ENCODE peak calls at places on chromosomes 3 and 15, in five cellular contexts. One of them, this sample, is unnamed.
A peak's percentile ranks its signal among the peaks of the same experiment; 100 is the strongest.

GRCh38 chr3:169497567-169498257 is 165.8 kb downstream of the MECOM start:
- DNase-seq in stomach: no peak
- DNase-seq in Peyer's patch: no peak
- DNase-seq in psoas muscle: no peak
- DNase-seq in dorsolateral prefrontal cortex: no peak
- DNase-seq in this sample: no peak

GRCh38 chr3:48997102-48997637 is 7.1 kb downstream of the P4HTM start:
- DNase-seq in stomach: no peak
- DNase-seq in Peyer's patch: no peak
- DNase-seq in psoas muscle: no peak
- DNase-seq in dorsolateral prefrontal cortex: no peak
- DNase-seq in this sample: peak; percentile 34

GRCh38 chr3:11558461-11558903 is 85.2 kb downstream of the VGLL4 start:
- DNase-seq in stomach: no peak
- DNase-seq in Peyer's patch: no peak
- DNase-seq in psoas muscle: no peak
- DNase-seq in dorsolateral prefrontal cortex: no peak
- DNase-seq in this sample: no peak

GRCh38 chr15:56243117-56243773 is 434 bp downstream of the RFX7 start:
- DNase-seq in stomach: peak; percentile 31
- DNase-seq in Peyer's patch: peak; percentile 57
- DNase-seq in psoas muscle: peak; percentile 50
- DNase-seq in dorsolateral prefrontal cortex: peak; percentile 44
- DNase-seq in this sample: peak; percentile 64

GRCh38 chr15:95284933-95285401 is 1045.5 kb upstream of the NR2F2 start:
- DNase-seq in stomach: no peak
- DNase-seq in Peyer's patch: no peak
- DNase-seq in psoas muscle: no peak
- DNase-seq in dorsolateral prefrontal cortex: no peak
- DNase-seq in this sample: no peak

GRCh38 chr3:171526869-171527268 is 66.7 kb upstream of the TNIK start:
- DNase-seq in stomach: no peak
- DNase-seq in Peyer's patch: no peak
- DNase-seq in psoas muscle: no peak
- DNase-seq in dorsolateral prefrontal cortex: no peak
- DNase-seq in this sample: no peak

GRCh38 chr15:32838820-32839219 is 121.0 kb downstream of the GREM1 start:
- DNase-seq in stomach: no peak
- DNase-seq in Peyer's patch: no peak
- DNase-seq in psoas muscle: peak; percentile 34
- DNase-seq in dorsolateral prefrontal cortex: no peak
- DNase-seq in this sample: peak; percentile 4

GRCh38 chr15:81942655-81943054 is 103.2 kb downstream of the MEX3B start:
- DNase-seq in stomach: no peak
- DNase-seq in Peyer's patch: no peak
- DNase-seq in psoas muscle: no peak
- DNase-seq in dorsolateral prefrontal cortex: no peak
- DNase-seq in this sample: no peak

GRCh38 chr15:50248994-50249586 is 16.4 kb downstream of the HDC start:
- DNase-seq in stomach: no peak
- DNase-seq in Peyer's patch: no peak
- DNase-seq in psoas muscle: no peak
- DNase-seq in dorsolateral prefrontal cortex: no peak
- DNase-seq in this sample: no peak

GRCh38 chr3:28726840-28727239 is 378.2 kb upstream of the AZI2 start:
- DNase-seq in stomach: peak; percentile 54
- DNase-seq in Peyer's patch: no peak
- DNase-seq in psoas muscle: peak; percentile 41
- DNase-seq in dorsolateral prefrontal cortex: no peak
- DNase-seq in this sample: peak; percentile 2

GRCh38 chr3:54771050-54771449 is 156.8 kb downstream of the LRTM1 start:
- DNase-seq in stomach: no peak
- DNase-seq in Peyer's patch: no peak
- DNase-seq in psoas muscle: no peak
- DNase-seq in dorsolateral prefrontal cortex: no peak
- DNase-seq in this sample: no peak

GRCh38 chr3:23304424-23304823 is 101.3 kb downstream of the UBE2E2 start:
- DNase-seq in stomach: no peak
- DNase-seq in Peyer's patch: no peak
- DNase-seq in psoas muscle: no peak
- DNase-seq in dorsolateral prefrontal cortex: no peak
- DNase-seq in this sample: no peak

GRCh38 chr3:179196098-179196497 is 47.9 kb downstream of the PIK3CA start:
- DNase-seq in stomach: no peak
- DNase-seq in Peyer's patch: no peak
- DNase-seq in psoas muscle: no peak
- DNase-seq in dorsolateral prefrontal cortex: no peak
- DNase-seq in this sample: no peak

GRCh38 chr15:51121118-51121517 is 26.4 kb upstream of the TNFAIP8L3 start:
- DNase-seq in stomach: no peak
- DNase-seq in Peyer's patch: no peak
- DNase-seq in psoas muscle: no peak
- DNase-seq in dorsolateral prefrontal cortex: no peak
- DNase-seq in this sample: no peak

GRCh38 chr3:125381314-125381713 is 6.2 kb upstream of the ZNF148 start:
- DNase-seq in stomach: no peak
- DNase-seq in Peyer's patch: no peak
- DNase-seq in psoas muscle: no peak
- DNase-seq in dorsolateral prefrontal cortex: no peak
- DNase-seq in this sample: no peak

GRCh38 chr3:27680517-27681246 is 41.4 kb downstream of the EOMES start:
- DNase-seq in stomach: no peak
- DNase-seq in Peyer's patch: no peak
- DNase-seq in psoas muscle: no peak
- DNase-seq in dorsolateral prefrontal cortex: no peak
- DNase-seq in this sample: no peak

GRCh38 chr3:32443471-32443870 is 51.8 kb downstream of the CMTM7 start:
- DNase-seq in stomach: no peak
- DNase-seq in Peyer's patch: no peak
- DNase-seq in psoas muscle: no peak
- DNase-seq in dorsolateral prefrontal cortex: no peak
- DNase-seq in this sample: no peak

GRCh38 chr3:8052599-8053185 is 448.9 kb upstream of the LMCD1 start:
- DNase-seq in stomach: no peak
- DNase-seq in Peyer's patch: no peak
- DNase-seq in psoas muscle: no peak
- DNase-seq in dorsolateral prefrontal cortex: peak; percentile 57
- DNase-seq in this sample: peak; percentile 3

GRCh38 chr15:29920515-29920914 is 98.2 kb upstream of the TJP1 start:
- DNase-seq in stomach: peak; percentile 60
- DNase-seq in Peyer's patch: peak; percentile 61
- DNase-seq in psoas muscle: no peak
- DNase-seq in dorsolateral prefrontal cortex: peak; percentile 61
- DNase-seq in this sample: no peak

GRCh38 chr3:46662771-46663551 is 30.5 kb downstream of the ALS2CL start:
- DNase-seq in stomach: peak; percentile 28
- DNase-seq in Peyer's patch: no peak
- DNase-seq in psoas muscle: peak; percentile 67
- DNase-seq in dorsolateral prefrontal cortex: peak; percentile 27
- DNase-seq in this sample: no peak

GRCh38 chr3:152841131-152841530 is 6.2 kb downstream of the P2RY1 start:
- DNase-seq in stomach: no peak
- DNase-seq in Peyer's patch: no peak
- DNase-seq in psoas muscle: no peak
- DNase-seq in dorsolateral prefrontal cortex: no peak
- DNase-seq in this sample: no peak

GRCh38 chr3:54965746-54966145 is 37.9 kb upstream of the LRTM1 start:
- DNase-seq in stomach: no peak
- DNase-seq in Peyer's patch: no peak
- DNase-seq in psoas muscle: no peak
- DNase-seq in dorsolateral prefrontal cortex: no peak
- DNase-seq in this sample: no peak

GRCh38 chr3:18758047-18758704 is 333.0 kb upstream of the SATB1 start:
- DNase-seq in stomach: no peak
- DNase-seq in Peyer's patch: no peak
- DNase-seq in psoas muscle: no peak
- DNase-seq in dorsolateral prefrontal cortex: no peak
- DNase-seq in this sample: no peak

GRCh38 chr15:96314508-96314907 is 16.0 kb upstream of the NR2F2 start:
- DNase-seq in stomach: no peak
- DNase-seq in Peyer's patch: no peak
- DNase-seq in psoas muscle: no peak
- DNase-seq in dorsolateral prefrontal cortex: no peak
- DNase-seq in this sample: no peak

GRCh38 chr3:117278424-117279190 is 569.0 kb downstream of the TUSC7 start:
- DNase-seq in stomach: peak; percentile 27
- DNase-seq in Peyer's patch: no peak
- DNase-seq in psoas muscle: no peak
- DNase-seq in dorsolateral prefrontal cortex: no peak
- DNase-seq in this sample: no peak

GRCh38 chr3:109806929-109807328 is 469.6 kb upstream of the DPPA4 start:
- DNase-seq in stomach: no peak
- DNase-seq in Peyer's patch: no peak
- DNase-seq in psoas muscle: no peak
- DNase-seq in dorsolateral prefrontal cortex: no peak
- DNase-seq in this sample: no peak

GRCh38 chr3:67357610-67358458 is 296.6 kb downstream of the SUCLG2 start:
- DNase-seq in stomach: no peak
- DNase-seq in Peyer's patch: no peak
- DNase-seq in psoas muscle: no peak
- DNase-seq in dorsolateral prefrontal cortex: no peak
- DNase-seq in this sample: no peak

GRCh38 chr15:56602253-56602652 is 131.1 kb downstream of the ZNF280D start:
- DNase-seq in stomach: no peak
- DNase-seq in Peyer's patch: no peak
- DNase-seq in psoas muscle: no peak
- DNase-seq in dorsolateral prefrontal cortex: no peak
- DNase-seq in this sample: no peak

GRCh38 chr15:89321521-89322410 is 12.9 kb downstream of the POLG start:
- DNase-seq in stomach: peak; percentile 40
- DNase-seq in Peyer's patch: peak; percentile 69
- DNase-seq in psoas muscle: no peak
- DNase-seq in dorsolateral prefrontal cortex: no peak
- DNase-seq in this sample: no peak
- H3K27ac ChIP-seq in stomach: no peak overlapping the region
- H3K27ac ChIP-seq in Peyer's patch: no peak overlapping the region
- H3K27ac ChIP-seq in psoas muscle: no peak overlapping the region
- H3K27ac ChIP-seq in dorsolateral prefrontal cortex: peak overlapping the region; percentile 35
- H3K27ac ChIP-seq in this sample: no peak overlapping the region

GRCh38 chr3:197796087-197796486 is 5.0 kb downstream of the LRCH3 start:
- DNase-seq in stomach: no peak
- DNase-seq in Peyer's patch: no peak
- DNase-seq in psoas muscle: no peak
- DNase-seq in dorsolateral prefrontal cortex: no peak
- DNase-seq in this sample: no peak

GRCh38 chr3:197794115-197794514 is 3.1 kb downstream of the LRCH3 start:
- DNase-seq in stomach: no peak
- DNase-seq in Peyer's patch: no peak
- DNase-seq in psoas muscle: no peak
- DNase-seq in dorsolateral prefrontal cortex: no peak
- DNase-seq in this sample: no peak

GRCh38 chr3:197792019-197792647 is 1.1 kb downstream of the LRCH3 start:
- DNase-seq in stomach: no peak
- DNase-seq in Peyer's patch: no peak
- DNase-seq in psoas muscle: no peak
- DNase-seq in dorsolateral prefrontal cortex: no peak
- DNase-seq in this sample: no peak

GRCh38 chr3:197793246-197793645 is 2.2 kb downstream of the LRCH3 start:
- DNase-seq in stomach: no peak
- DNase-seq in Peyer's patch: no peak
- DNase-seq in psoas muscle: no peak
- DNase-seq in dorsolateral prefrontal cortex: no peak
- DNase-seq in this sample: no peak

GRCh38 chr3:197795200-197795599 is 4.1 kb downstream of the LRCH3 start:
- DNase-seq in stomach: no peak
- DNase-seq in Peyer's patch: no peak
- DNase-seq in psoas muscle: peak; percentile 28
- DNase-seq in dorsolateral prefrontal cortex: no peak
- DNase-seq in this sample: no peak
- H3K27ac ChIP-seq in stomach: peak overlapping the region; percentile 23
- H3K27ac ChIP-seq in Peyer's patch: no peak overlapping the region
- H3K27ac ChIP-seq in psoas muscle: peak overlapping the region; percentile 26
- H3K27ac ChIP-seq in dorsolateral prefrontal cortex: no peak overlapping the region
- H3K27ac ChIP-seq in this sample: no peak overlapping the region

DNA sequence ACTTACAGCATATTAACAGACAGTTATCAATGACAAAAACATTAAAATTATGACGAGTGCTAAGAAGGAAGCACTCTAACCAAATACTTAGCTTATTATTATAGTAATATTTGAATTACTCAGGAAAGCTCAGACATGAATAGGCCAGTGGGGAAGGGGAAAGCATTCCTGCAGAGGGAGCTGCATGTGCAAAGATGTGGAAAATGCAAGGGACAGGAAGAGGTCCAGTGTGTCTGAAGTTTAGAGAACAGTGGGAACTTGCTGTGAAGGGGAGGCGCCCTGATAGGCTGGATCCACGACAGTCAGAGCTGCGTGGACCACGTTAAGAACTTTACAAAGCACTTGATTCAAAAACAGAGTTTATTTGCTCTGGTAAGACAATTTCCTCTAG is 1.2 kb upstream of the SPICE1 start:
- DNase-seq in stomach: no peak
- DNase-seq in Peyer's patch: no peak
- DNase-seq in psoas muscle: no peak
- DNase-seq in dorsolateral prefrontal cortex: no peak
- DNase-seq in this sample: no peak
- H3K27ac ChIP-seq in stomach: peak overlapping the region; percentile 97
- H3K27ac ChIP-seq in Peyer's patch: peak overlapping the region; percentile 17
- H3K27ac ChIP-seq in psoas muscle: no peak overlapping the region
- H3K27ac ChIP-seq in dorsolateral prefrontal cortex: no peak overlapping the region
- H3K27ac ChIP-seq in this sample: no peak overlapping the region

GRCh38 chr15:52290329-52290728 is 5.3 kb downstream of the MYO5C start:
- DNase-seq in stomach: no peak
- DNase-seq in Peyer's patch: no peak
- DNase-seq in psoas muscle: no peak
- DNase-seq in dorsolateral prefrontal cortex: no peak
- DNase-seq in this sample: no peak
- H3K27ac ChIP-seq in stomach: peak overlapping the region; percentile 86
- H3K27ac ChIP-seq in Peyer's patch: no peak overlapping the region
- H3K27ac ChIP-seq in psoas muscle: no peak overlapping the region
- H3K27ac ChIP-seq in dorsolateral prefrontal cortex: no peak overlapping the region
- H3K27ac ChIP-seq in this sample: no peak overlapping the region

GRCh38 chr3:132606085-132606484 is 9.0 kb downstream of the ACKR4 start:
- DNase-seq in stomach: no peak
- DNase-seq in Peyer's patch: no peak
- DNase-seq in psoas muscle: no peak
- DNase-seq in dorsolateral prefrontal cortex: no peak
- DNase-seq in this sample: no peak

GRCh38 chr3:132605374-132605792 is 8.3 kb downstream of the ACKR4 start:
- DNase-seq in stomach: no peak
- DNase-seq in Peyer's patch: no peak
- DNase-seq in psoas muscle: no peak
- DNase-seq in dorsolateral prefrontal cortex: no peak
- DNase-seq in this sample: no peak
- H3K27ac ChIP-seq in stomach: no peak overlapping the region
- H3K27ac ChIP-seq in Peyer's patch: no peak overlapping the region
- H3K27ac ChIP-seq in psoas muscle: no peak overlapping the region
- H3K27ac ChIP-seq in dorsolateral prefrontal cortex: no peak overlapping the region
- H3K27ac ChIP-seq in this sample: no peak overlapping the region

GRCh38 chr3:39528844-39529243 is 61.4 kb downstream of the MOBP start:
- DNase-seq in stomach: no peak
- DNase-seq in Peyer's patch: no peak
- DNase-seq in psoas muscle: no peak
- DNase-seq in dorsolateral prefrontal cortex: no peak
- DNase-seq in this sample: no peak
- H3K27ac ChIP-seq in stomach: no peak overlapping the region
- H3K27ac ChIP-seq in Peyer's patch: no peak overlapping the region
- H3K27ac ChIP-seq in psoas muscle: no peak overlapping the region
- H3K27ac ChIP-seq in dorsolateral prefrontal cortex: no peak overlapping the region
- H3K27ac ChIP-seq in this sample: no peak overlapping the region

GRCh38 chr3:184144505-184144904 is 9.3 kb downstream of the EIF2B5 start:
- DNase-seq in stomach: no peak
- DNase-seq in Peyer's patch: no peak
- DNase-seq in psoas muscle: no peak
- DNase-seq in dorsolateral prefrontal cortex: no peak
- DNase-seq in this sample: no peak
- H3K27ac ChIP-seq in stomach: no peak overlapping the region
- H3K27ac ChIP-seq in Peyer's patch: no peak overlapping the region
- H3K27ac ChIP-seq in psoas muscle: peak overlapping the region; percentile 68
- H3K27ac ChIP-seq in dorsolateral prefrontal cortex: no peak overlapping the region
- H3K27ac ChIP-seq in this sample: peak overlapping the region; percentile 2